ENCODE peak calls at places on chromosomes 1 and 21, in five cellular contexts. A is CD8-positive, alpha-beta T cell; T is astrocyte; S is lung; I is left lung. C is an unnamed sample. For H3K9me3, the result is how much of the 10 kb centered on the place peaks cover.

GRCh38 chr1:84250668-84251067 is 50.8 kb upstream of the SAMD13 start:
- DNase-seq in S (no peak), A (no peak), I (no peak), T (no peak), C (no peak)

GRCh38 chr21:33278736-33279135 is 12.6 kb downstream of the IL10RB start:
- DNase-seq in T (peak), A (no peak), S (no peak), I (no peak), C (no peak)

GRCh38 chr21:23384679-23385078 is 2222.6 kb downstream of the MRPL39 start:
- DNase-seq in I (no peak), T (no peak), A (no peak), S (no peak), C (no peak)

GRCh38 chr1:79497193-79497773 is 490.8 kb upstream of the ADGRL4 start:
- DNase-seq in I (no peak), A (no peak), T (peak), S (no peak), C (no peak)

GRCh38 chr21:43775795-43776430 is at the start of gene CSTB:
- DNase-seq in I (peak), S (peak), T (peak), A (peak), C (peak)

GRCh38 chr1:25128168-25128621 is 104.1 kb downstream of the SYF2 start:
- DNase-seq in T (no peak), A (no peak), S (no peak), I (no peak), C (no peak)

GRCh38 chr21:34592120-34592561 is 22.8 kb downstream of the RCAN1 start:
- DNase-seq in S (no peak), I (no peak), A (no peak), T (peak), C (no peak)

GRCh38 chr1:183110466-183110865 is 75.6 kb upstream of the LAMC2 start:
- DNase-seq in I (peak), S (no peak), T (peak), A (no peak), C (no peak)

GRCh38 chr1:222627232-222627631 is 9.3 kb downstream of the MIA3 start:
- DNase-seq in T (peak), S (no peak), A (no peak), I (no peak), C (no peak)

GRCh38 chr1:19676438-19676922 is 11.8 kb downstream of the HTR6 start:
- DNase-seq in S (peak), I (no peak), A (peak), T (peak), C (no peak)

GRCh38 chr1:67850151-67850551 is 16.9 kb upstream of the GNG12 start:
- DNase-seq in S (no peak), I (no peak), A (no peak), T (no peak), C (no peak)

GRCh38 chr1:225709101-225709500 is 56.2 kb upstream of the ENAH start:
- DNase-seq in A (no peak), T (no peak), I (no peak), S (no peak), C (no peak)

GRCh38 chr1:188055921-188056505 is 1227.3 kb downstream of the PLA2G4A start:
- DNase-seq in I (no peak), A (no peak), T (peak), S (no peak), C (no peak)

GRCh38 chr21:31282095-31282709 is 61.9 kb downstream of the TIAM1 start:
- DNase-seq in S (no peak), I (no peak), A (no peak), T (peak), C (no peak)

GRCh38 chr1:156480411-156481192 is 20.0 kb downstream of the MEF2D start:
- DNase-seq in I (peak), A (peak), S (no peak), T (no peak), C (peak)

GRCh38 chr1:2862441-2863148 is 61.1 kb upstream of the TTC34 start:
- DNase-seq in A (no peak), I (no peak), T (no peak), S (no peak), C (no peak)

GRCh38 chr1:2860476-2861142 is 59.1 kb upstream of the TTC34 start:
- DNase-seq in A (no peak), T (no peak), S (no peak), I (no peak), C (no peak)

GRCh38 chr1:2863149-2863963 is 61.9 kb upstream of the TTC34 start:
- DNase-seq in S (no peak), I (no peak), T (no peak), A (no peak), C (no peak)

GRCh38 chr1:2861143-2861987 is 59.9 kb upstream of the TTC34 start:
- DNase-seq in I (no peak), T (no peak), S (no peak), A (no peak), C (peak)

DNA sequence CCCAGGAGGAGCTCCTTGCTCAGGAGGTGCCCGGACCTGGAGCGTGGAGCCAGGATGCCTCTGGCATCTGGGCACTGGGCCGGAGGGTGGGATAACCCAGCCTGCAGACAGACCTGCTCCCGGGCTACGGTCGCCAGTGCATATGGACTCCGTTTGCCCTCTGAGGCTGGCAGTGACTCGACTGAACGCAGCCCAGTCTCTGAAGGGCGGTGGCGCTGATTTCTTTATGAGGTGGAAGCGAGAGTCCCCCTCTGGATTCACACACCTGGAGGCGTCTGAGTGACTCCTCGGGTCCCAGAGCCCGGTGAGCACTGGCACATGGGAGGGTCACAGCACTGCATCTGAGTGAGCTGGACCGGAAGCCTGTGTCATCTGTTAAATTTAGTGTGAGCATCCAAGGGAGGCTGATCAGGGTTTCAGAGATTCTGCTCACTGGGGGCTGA is 60.5 kb upstream of the TTC34 start:
- DNase-seq in S (no peak), T (no peak), A (no peak), I (no peak), C (no peak)
- H3K9me3 ChIP-seq in S (under half), T (under half), A (under half), I (under half), C (under half)

DNA sequence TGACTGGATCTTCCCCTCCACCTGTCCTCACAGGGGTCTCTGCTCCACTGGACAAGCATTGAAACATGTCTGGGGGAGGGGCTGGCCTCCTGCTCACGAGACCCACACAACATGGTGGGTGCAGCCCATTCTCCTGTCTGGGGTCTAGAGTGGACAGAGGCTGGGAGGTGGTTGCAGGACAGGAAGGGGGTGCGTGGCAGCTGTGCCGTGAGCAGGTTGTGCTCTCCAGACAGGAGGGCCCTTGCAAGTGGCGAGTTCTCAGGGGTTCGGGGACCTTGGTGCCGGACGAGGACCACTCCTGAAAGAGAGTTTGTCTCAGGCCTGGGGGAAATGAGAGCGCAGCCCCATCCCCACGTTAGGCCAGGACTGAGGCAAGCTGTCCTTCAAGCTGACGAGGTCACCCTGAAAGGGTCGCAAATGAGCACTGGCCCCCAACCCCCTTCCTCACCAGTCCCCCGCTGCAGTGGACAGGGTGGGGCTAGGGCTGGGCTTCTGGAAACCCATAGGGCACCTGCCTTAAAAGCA is 21.2 kb upstream of the TTC34 start:
- DNase-seq in T (no peak), A (no peak), S (no peak), I (no peak), C (no peak)
- H3K9me3 ChIP-seq in T (under half), A (under half), S (under half), I (under half), C (under half)

DNA sequence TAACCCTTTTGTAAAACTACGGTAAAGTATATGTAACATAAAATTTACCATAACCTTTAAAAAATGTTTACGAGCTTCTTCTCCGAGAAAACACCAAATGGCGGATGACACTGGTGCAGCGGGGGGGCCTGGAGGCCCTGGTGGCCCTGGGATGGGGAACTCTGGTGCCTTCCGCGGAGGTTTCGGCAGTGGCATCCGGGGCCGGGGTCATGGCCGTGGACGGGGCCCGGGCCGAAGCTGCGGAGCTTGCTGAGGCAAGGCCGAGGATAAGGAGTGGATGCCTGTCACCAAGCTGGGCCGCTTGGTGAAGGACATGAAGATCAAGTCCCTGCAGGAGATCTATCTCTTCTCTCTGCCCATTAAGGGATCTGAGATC is 7.5 kb downstream of the MFSD2A start:
- DNase-seq in A (no peak), T (no peak), S (no peak), I (no peak), C (no peak)
- H3K9me3 ChIP-seq in A (under half), T (under half), S (under half), I (under half), C (under half)

DNA sequence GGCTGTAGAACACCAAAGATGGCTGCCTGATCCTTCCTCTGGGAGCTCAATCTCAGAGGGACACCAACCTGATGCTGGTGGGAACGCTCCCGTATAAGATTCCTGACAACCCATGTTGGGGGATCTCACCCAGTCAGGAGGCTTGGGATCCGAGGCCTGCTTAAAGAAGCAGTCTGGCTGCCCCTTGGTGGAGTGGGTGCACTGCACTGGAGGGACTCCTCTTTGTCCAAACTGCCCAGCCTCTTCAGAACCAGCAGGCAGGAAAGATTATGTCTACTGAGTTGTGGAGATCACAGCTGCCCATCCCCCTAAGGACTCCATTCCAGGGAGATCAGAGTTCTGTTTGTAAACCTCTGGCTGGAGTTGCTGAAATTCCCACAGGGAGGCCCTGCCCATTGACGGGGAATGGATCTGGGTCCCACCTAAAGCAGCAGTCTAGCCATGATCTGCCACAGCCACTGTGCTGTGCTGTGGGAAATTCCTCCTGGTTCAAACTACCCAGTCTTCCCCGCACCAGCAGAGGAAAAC is 23.0 kb downstream of the S100B start:
- DNase-seq in A (no peak), I (no peak), S (no peak), T (no peak), C (no peak)
- H3K9me3 ChIP-seq in A (under half), I (under half), S (under half), T (under half), C (under half)

GRCh38 chr1:98371767-98372166 is 289.8 kb upstream of the SNX7 start:
- DNase-seq in T (no peak), I (no peak), A (no peak), S (no peak), C (no peak)
- H3K9me3 ChIP-seq in T (under half), I (under half), A (under half), S (under half), C (under half)

GRCh38 chr1:193325771-193326170 is 139.4 kb upstream of the B3GALT2 start:
- DNase-seq in T (peak), S (no peak), I (no peak), A (no peak), C (no peak)

GRCh38 chr1:193322218-193322617 is 135.8 kb upstream of the B3GALT2 start:
- DNase-seq in S (no peak), A (no peak), I (no peak), T (peak), C (no peak)

GRCh38 chr1:193321242-193321842 is 134.9 kb upstream of the B3GALT2 start:
- DNase-seq in T (peak), S (no peak), A (no peak), I (no peak), C (no peak)

GRCh38 chr1:193326296-193326695 is 139.9 kb upstream of the B3GALT2 start:
- DNase-seq in A (no peak), T (no peak), S (no peak), I (no peak), C (no peak)

DNA sequence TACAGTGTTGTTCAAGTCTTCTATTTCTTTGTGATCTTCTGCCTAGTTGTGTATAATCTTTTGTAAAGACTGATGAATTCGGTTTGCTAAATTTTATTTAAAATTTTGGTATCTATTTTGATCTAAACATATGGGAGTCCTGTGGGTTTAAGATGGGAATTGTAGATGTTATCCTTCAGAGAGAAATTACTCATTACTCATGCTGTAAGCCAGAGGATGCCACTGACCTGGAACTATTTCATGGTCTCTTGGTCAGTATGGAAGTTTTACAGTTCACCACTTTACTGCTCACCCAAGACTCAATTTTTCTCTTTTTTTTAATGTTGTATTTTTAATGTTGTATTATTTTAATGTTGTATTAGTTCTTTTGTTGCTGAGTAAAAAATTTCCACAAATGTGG is 138.6 kb upstream of the B3GALT2 start:
- DNase-seq in A (no peak), I (no peak), S (no peak), T (no peak), C (no peak)
- H3K9me3 ChIP-seq in A (under half), I (under half), S (under half), T (under half), C (under half)

GRCh38 chr21:8988696-8989095 is 1532.7 kb upstream of the TPTE start:
- DNase-seq in S (no peak), A (no peak), T (peak), I (no peak), C (no peak)

GRCh38 chr21:8990326-8991087 is 1530.9 kb upstream of the TPTE start:
- DNase-seq in I (no peak), A (no peak), T (peak), S (no peak), C (no peak)

GRCh38 chr21:8989261-8989882 is 1532.0 kb upstream of the TPTE start:
- DNase-seq in S (no peak), T (peak), A (no peak), I (no peak), C (no peak)

GRCh38 chr21:8991088-8991907 is 1530.1 kb upstream of the TPTE start:
- DNase-seq in I (no peak), A (no peak), S (no peak), T (peak), C (no peak)

GRCh38 chr21:8989883-8990325 is 1531.5 kb upstream of the TPTE start:
- DNase-seq in A (no peak), S (no peak), T (peak), I (no peak), C (no peak)
- H3K9me3 ChIP-seq in A (under half), S (under half), T (under half), I (under half), C (under half)

GRCh38 chr21:25370311-25370744 is 237.0 kb downstream of the MRPL39 start:
- DNase-seq in S (no peak), T (peak), A (no peak), I (no peak), C (no peak)
- H3K9me3 ChIP-seq in S (under half), T (under half), A (under half), I (under half), C (under half)

DNA sequence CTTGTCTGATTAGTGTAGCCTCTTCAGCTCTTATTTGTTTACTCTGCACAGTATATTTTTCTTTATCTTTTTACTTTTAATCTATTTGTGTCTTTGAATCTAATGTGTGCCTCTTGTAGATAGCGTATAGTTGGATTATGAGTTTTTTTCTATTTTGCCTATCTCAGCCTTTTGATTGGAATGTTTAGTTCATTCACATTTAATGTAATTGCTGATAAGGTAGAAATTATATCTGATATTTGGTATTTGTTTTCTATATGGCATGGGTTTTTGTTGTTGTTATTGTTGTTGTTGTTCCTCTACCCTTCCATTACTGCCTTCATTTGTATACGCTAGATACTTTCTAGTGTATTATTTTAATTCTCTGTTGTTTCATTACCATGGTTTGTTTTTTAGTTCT is 131.7 kb upstream of the GRIK3 start:
- DNase-seq in A (no peak), T (no peak), S (no peak), I (no peak), C (no peak)
- H3K9me3 ChIP-seq in A (under half), T (under half), S (under half), I (under half), C (under half)

DNA sequence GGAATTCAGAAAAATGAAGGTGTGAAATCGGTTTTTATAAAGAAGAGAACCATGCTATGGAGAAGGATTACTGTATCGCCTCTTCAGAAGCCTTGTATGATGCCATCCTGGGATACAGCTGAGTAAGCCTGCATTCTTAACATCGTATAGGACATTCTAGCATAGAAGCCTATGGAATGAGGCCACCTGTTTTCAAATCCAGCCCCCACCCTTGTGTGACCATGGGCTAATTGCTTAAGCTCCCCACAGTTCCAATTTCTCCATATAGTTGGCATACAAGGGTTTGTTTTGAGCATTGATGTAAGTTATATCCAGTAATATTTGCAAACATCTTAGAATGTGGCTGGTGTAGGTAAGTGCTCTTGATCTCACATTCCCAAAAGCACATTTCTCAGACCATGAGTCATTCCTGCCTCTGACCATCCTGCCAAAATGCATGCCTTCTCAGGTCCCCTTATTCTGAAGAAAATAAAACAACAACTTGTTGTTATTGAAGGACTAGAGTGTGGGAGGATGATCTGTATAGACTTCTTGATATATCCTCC is 1.5 kb downstream of the OR14A2 start:
- DNase-seq in A (no peak), T (peak), I (no peak), S (no peak), C (no peak)
- H3K9me3 ChIP-seq in A (under half), T (under half), I (under half), S (under half), C (under half)

C was measured in T-helper 17 cell.